ENCODE peak calls at places on chromosomes 5 and 9, in four cellular contexts. One of them, this sample, is unnamed.
A peak's percentile ranks its signal among the peaks of the same experiment; 100 is the strongest.

GRCh38 chr9:111937781-111938426 is 41.3 kb downstream of the UGCG start:
- DNase-seq in WTC11: no peak
- DNase-seq in HepG2: no peak
- DNase-seq in K562: no peak
- DNase-seq in this sample: no peak

GRCh38 chr5:157748740-157749461 is 5.4 kb downstream of the LSM11 start:
- DNase-seq in WTC11: no peak
- DNase-seq in HepG2: no peak
- DNase-seq in K562: peak; percentile 24
- DNase-seq in this sample: no peak

GRCh38 chr5:78989080-78989479 is 4.0 kb upstream of the ARSB start:
- DNase-seq in WTC11: no peak
- DNase-seq in HepG2: no peak
- DNase-seq in K562: no peak
- DNase-seq in this sample: no peak

GRCh38 chr9:125146247-125146646 is 2.9 kb upstream of the SCAI start:
- DNase-seq in WTC11: no peak
- DNase-seq in HepG2: no peak
- DNase-seq in K562: no peak
- DNase-seq in this sample: no peak

GRCh38 chr9:570187-570586 is 271.3 kb upstream of the DMRT1 start:
- DNase-seq in WTC11: no peak
- DNase-seq in HepG2: no peak
- DNase-seq in K562: no peak
- DNase-seq in this sample: no peak

GRCh38 chr9:882416-882931 is 41.0 kb downstream of the DMRT1 start:
- DNase-seq in WTC11: no peak
- DNase-seq in HepG2: peak; percentile 35
- DNase-seq in K562: no peak
- DNase-seq in this sample: no peak

GRCh38 chr5:135937245-135937644 is 17.5 kb downstream of the LECT2 start:
- DNase-seq in WTC11: no peak
- DNase-seq in HepG2: no peak
- DNase-seq in K562: no peak
- DNase-seq in this sample: no peak

GRCh38 chr9:133035669-133036068 is 4.9 kb downstream of the GTF3C5 start:
- DNase-seq in WTC11: no peak
- DNase-seq in HepG2: no peak
- DNase-seq in K562: no peak
- DNase-seq in this sample: no peak

GRCh38 chr5:150778517-150779396 is at the start of gene SMIM3:
- DNase-seq in WTC11: peak; percentile 88
- DNase-seq in HepG2: peak; percentile 47
- DNase-seq in K562: peak; percentile 82
- DNase-seq in this sample: peak; percentile 74

GRCh38 chr9:129174724-129175514 is 3.1 kb downstream of the IER5L start:
- DNase-seq in WTC11: peak; percentile 48
- DNase-seq in HepG2: peak; percentile 57
- DNase-seq in K562: peak; percentile 83
- DNase-seq in this sample: peak; percentile 70

GRCh38 chr9:136044207-136044970 is 50.7 kb downstream of the NACC2 start:
- DNase-seq in WTC11: no peak
- DNase-seq in HepG2: no peak
- DNase-seq in K562: no peak
- DNase-seq in this sample: no peak

GRCh38 chr9:6563036-6563435 is 82.5 kb downstream of the GLDC start:
- DNase-seq in WTC11: no peak
- DNase-seq in HepG2: no peak
- DNase-seq in K562: no peak
- DNase-seq in this sample: no peak

GRCh38 chr9:6565312-6565711 is 80.2 kb downstream of the GLDC start:
- DNase-seq in WTC11: no peak
- DNase-seq in HepG2: no peak
- DNase-seq in K562: no peak
- DNase-seq in this sample: no peak

GRCh38 chr9:6564868-6565267 is 80.7 kb downstream of the GLDC start:
- DNase-seq in WTC11: no peak
- DNase-seq in HepG2: no peak
- DNase-seq in K562: no peak
- DNase-seq in this sample: no peak

GRCh38 chr9:6562194-6562593 is 83.3 kb downstream of the GLDC start:
- DNase-seq in WTC11: no peak
- DNase-seq in HepG2: no peak
- DNase-seq in K562: no peak
- DNase-seq in this sample: no peak

GRCh38 chr9:6564370-6564769 is 81.2 kb downstream of the GLDC start:
- DNase-seq in WTC11: no peak
- DNase-seq in HepG2: no peak
- DNase-seq in K562: no peak
- DNase-seq in this sample: no peak
- TF ChIP-seq ELF4 in WTC11: no peak
- TF ChIP-seq ELF4 in HepG2: no peak
- TF ChIP-seq ELF4 in K562: no peak
- TF ChIP-seq ELF4 in this sample: no peak

GRCh38 chr5:116853992-116854391 is 279.4 kb upstream of the SEMA6A start:
- DNase-seq in WTC11: no peak
- DNase-seq in HepG2: no peak
- DNase-seq in K562: no peak
- DNase-seq in this sample: no peak

GRCh38 chr5:116861097-116861496 is 286.5 kb upstream of the SEMA6A start:
- DNase-seq in WTC11: no peak
- DNase-seq in HepG2: no peak
- DNase-seq in K562: no peak
- DNase-seq in this sample: no peak

GRCh38 chr5:116858705-116859333 is 284.2 kb upstream of the SEMA6A start:
- DNase-seq in WTC11: no peak
- DNase-seq in HepG2: peak; percentile 90
- DNase-seq in K562: no peak
- DNase-seq in this sample: no peak

GRCh38 chr5:116859666-116860320 is 285.2 kb upstream of the SEMA6A start:
- DNase-seq in WTC11: no peak
- DNase-seq in HepG2: peak; percentile 33
- DNase-seq in K562: no peak
- DNase-seq in this sample: no peak

GRCh38 chr5:116856271-116856670 is 281.6 kb upstream of the SEMA6A start:
- DNase-seq in WTC11: no peak
- DNase-seq in HepG2: no peak
- DNase-seq in K562: no peak
- DNase-seq in this sample: no peak
- TF ChIP-seq ELF4 in WTC11: no peak
- TF ChIP-seq ELF4 in HepG2: no peak
- TF ChIP-seq ELF4 in K562: no peak
- TF ChIP-seq ELF4 in this sample: no peak

DNA sequence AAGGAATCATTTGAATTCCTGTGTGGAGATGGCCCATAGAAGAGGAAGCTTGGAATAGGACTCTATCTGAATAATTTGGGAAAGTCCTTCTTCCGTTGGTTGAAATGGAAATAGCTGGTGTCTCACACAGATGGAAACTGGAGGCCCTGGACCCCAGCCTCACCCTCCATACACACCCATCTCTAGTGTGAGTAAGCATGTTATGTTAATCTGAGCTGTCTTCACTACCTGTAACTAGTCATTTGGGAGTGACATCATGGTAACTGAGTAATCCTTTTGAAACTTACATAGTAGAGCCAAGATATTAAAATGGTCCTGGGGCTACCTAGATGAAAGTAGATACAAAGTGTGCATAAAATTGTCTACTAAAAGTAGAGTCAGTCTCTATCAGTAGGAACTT is 184.4 kb downstream of the CD180 start:
- DNase-seq in WTC11: no peak
- DNase-seq in HepG2: no peak
- DNase-seq in K562: no peak
- DNase-seq in this sample: no peak
- TF ChIP-seq ELF4 in WTC11: no peak
- TF ChIP-seq ELF4 in HepG2: no peak
- TF ChIP-seq ELF4 in K562: no peak
- TF ChIP-seq ELF4 in this sample: no peak

GRCh38 chr9:15191358-15191757 is 115.7 kb downstream of the TTC39B start:
- DNase-seq in WTC11: no peak
- DNase-seq in HepG2: no peak
- DNase-seq in K562: no peak
- DNase-seq in this sample: no peak
- TF ChIP-seq ELF4 in WTC11: no peak
- TF ChIP-seq ELF4 in HepG2: no peak
- TF ChIP-seq ELF4 in K562: no peak
- TF ChIP-seq ELF4 in this sample: no peak

GRCh38 chr9:116767219-116767618 is 80.1 kb downstream of the TRIM32 start:
- DNase-seq in WTC11: no peak
- DNase-seq in HepG2: no peak
- DNase-seq in K562: no peak
- DNase-seq in this sample: no peak
- TF ChIP-seq ELF4 in WTC11: no peak
- TF ChIP-seq ELF4 in HepG2: no peak
- TF ChIP-seq ELF4 in K562: no peak
- TF ChIP-seq ELF4 in this sample: no peak

This sample was measured in HEK293T.